ENCODE peak calls at places on chromosomes 5 and 9, in eight cellular contexts. O, T, L, R, A, Y, S and Z are unnamed samples. For H3K9me3, the result is how much of the 10 kb centered on the place peaks cover.

GRCh38 chr5:139795074-139796001 is at the start of gene PSD2:
- DNase-seq in T (no peak), R (peak), A (no peak), S (no peak), O (peak), L (no peak), Y (peak), Z (peak)

GRCh38 chr9:134493471-134494272 is 147.9 kb upstream of the COL5A1 start:
- DNase-seq in S (no peak), A (no peak), R (no peak), O (no peak), Y (no peak), L (peak), T (no peak), Z (no peak)

GRCh38 chr5:38579105-38579504 is 22.7 kb upstream of the LIFR start:
- DNase-seq in A (no peak), Y (no peak), T (no peak), S (no peak), O (no peak), R (no peak), L (no peak), Z (no peak)

GRCh38 chr5:59798862-59799667 is 94.5 kb downstream of the PDE4D start:
- DNase-seq in L (peak), S (no peak), R (no peak), O (no peak), A (no peak), T (no peak), Y (peak), Z (peak)

GRCh38 chr5:150142800-150143724 is 12.6 kb downstream of the PDGFRB start:
- DNase-seq in L (peak), A (peak), S (peak), Y (no peak), T (peak), O (peak), R (peak), Z (peak)

GRCh38 chr5:103465891-103466290 is 96.7 kb downstream of the NUDT12 start:
- DNase-seq in S (no peak), R (no peak), O (no peak), L (no peak), T (no peak), A (no peak), Y (no peak), Z (no peak)

GRCh38 chr5:98749046-98749445 is 24.4 kb upstream of the RGMB start:
- DNase-seq in T (no peak), L (no peak), Y (no peak), R (no peak), S (no peak), A (no peak), O (no peak), Z (no peak)

GRCh38 chr5:10988637-10989036 is 227.6 kb upstream of the DAP start:
- DNase-seq in T (no peak), R (no peak), L (no peak), O (no peak), Y (no peak), S (no peak), A (no peak), Z (no peak)

GRCh38 chr5:56569576-56569975 is 245.8 kb upstream of the MAP3K1 start:
- DNase-seq in A (no peak), Y (no peak), R (no peak), O (no peak), T (no peak), S (no peak), L (no peak), Z (no peak)

GRCh38 chr5:122267195-122267594 is 44.8 kb upstream of the SNCAIP start:
- DNase-seq in Y (no peak), L (no peak), T (no peak), O (no peak), R (no peak), A (no peak), S (no peak), Z (no peak)

GRCh38 chr5:96342581-96342980 is 90.5 kb downstream of the PCSK1 start:
- DNase-seq in R (no peak), L (no peak), S (no peak), T (no peak), O (no peak), A (no peak), Y (no peak), Z (no peak)

GRCh38 chr9:27491164-27491563 is 32.9 kb upstream of the IFNK start:
- DNase-seq in O (no peak), T (no peak), L (no peak), Y (no peak), A (peak), S (no peak), R (no peak), Z (no peak)

GRCh38 chr9:89606567-89607311 is 1.9 kb downstream of the GADD45G start:
- DNase-seq in O (peak), A (peak), L (peak), T (no peak), R (peak), S (peak), Y (peak), Z (peak)

GRCh38 chr5:98791110-98791509 is 17.6 kb downstream of the RGMB start:
- DNase-seq in L (no peak), R (no peak), S (no peak), T (no peak), Y (no peak), O (no peak), A (no peak), Z (no peak)

GRCh38 chr5:96626956-96627355 is 35.2 kb upstream of the CAST start:
- DNase-seq in Y (no peak), S (no peak), T (no peak), L (no peak), R (no peak), A (no peak), O (no peak), Z (no peak)

GRCh38 chr5:102762095-102762534 is 7.0 kb downstream of the PAM start:
- DNase-seq in T (no peak), S (no peak), A (no peak), O (no peak), Y (no peak), L (no peak), R (no peak), Z (no peak)

GRCh38 chr5:168301593-168302388 is 10.3 kb downstream of the WWC1 start:
- DNase-seq in A (no peak), O (no peak), T (no peak), R (peak), L (peak), S (no peak), Y (no peak), Z (no peak)

GRCh38 chr5:151147033-151147432 is 10.5 kb downstream of the ANXA6 start:
- DNase-seq in O (no peak), A (no peak), S (no peak), T (no peak), R (no peak), L (no peak), Y (no peak), Z (no peak)

GRCh38 chr9:111994831-111995458 is 98.3 kb downstream of the UGCG start:
- DNase-seq in R (no peak), S (no peak), Y (no peak), L (no peak), O (no peak), A (no peak), T (no peak), Z (no peak)

GRCh38 chr9:17160327-17160726 is 25.5 kb downstream of the CNTLN start:
- DNase-seq in Y (no peak), O (no peak), T (no peak), S (no peak), L (no peak), A (no peak), R (no peak), Z (no peak)

GRCh38 chr9:31137850-31138160 is 1246.6 kb upstream of the ACO1 start:
- DNase-seq in R (no peak), T (no peak), Y (no peak), L (no peak), S (no peak), O (no peak), A (no peak), Z (no peak)

GRCh38 chr9:79583957-79584654 is 12.3 kb downstream of the TLE4 start:
- DNase-seq in S (no peak), O (no peak), Y (no peak), A (peak), R (no peak), T (no peak), L (peak), Z (peak)

GRCh38 chr5:89211836-89212235 is 328.9 kb upstream of the MEF2C start:
- DNase-seq in S (no peak), O (no peak), Y (no peak), T (no peak), R (no peak), A (no peak), L (no peak), Z (no peak)

GRCh38 chr9:78559449-78559885 is 262.5 kb downstream of the PSAT1 start:
- DNase-seq in A (no peak), O (no peak), R (no peak), S (no peak), Y (no peak), T (no peak), L (no peak), Z (no peak)

GRCh38 chr5:111545031-111545430 is 32.7 kb upstream of the STARD4 start:
- DNase-seq in T (no peak), R (no peak), L (no peak), O (no peak), S (no peak), A (no peak), Y (no peak), Z (no peak)

GRCh38 chr5:140358738-140359310 is 1.2 kb upstream of the SLC4A9 start:
- DNase-seq in Y (no peak), O (no peak), A (no peak), L (no peak), T (no peak), R (no peak), S (no peak), Z (no peak)

GRCh38 chr9:91844656-91845291 is 105.3 kb downstream of the ROR2 start:
- DNase-seq in T (no peak), Y (no peak), A (no peak), L (no peak), R (no peak), S (no peak), O (no peak), Z (peak)

GRCh38 chr5:4868140-4868735 is 271.9 kb upstream of the ADAMTS16 start:
- DNase-seq in T (peak), Y (no peak), A (peak), S (no peak), R (peak), O (peak), L (peak), Z (peak)

GRCh38 chr5:148717668-148718067 is 63.3 kb upstream of the HTR4 start:
- DNase-seq in S (no peak), L (no peak), O (no peak), T (no peak), Y (no peak), A (no peak), R (no peak), Z (no peak)

GRCh38 chr9:98801969-98802371 is 5.5 kb upstream of the GALNT12 start:
- DNase-seq in O (no peak), A (no peak), L (no peak), R (peak), T (no peak), S (no peak), Y (no peak), Z (peak)

GRCh38 chr5:176761755-176762154 is 48.6 kb upstream of the UNC5A start:
- DNase-seq in T (no peak), R (no peak), A (no peak), L (no peak), Y (no peak), O (no peak), S (no peak), Z (no peak)

GRCh38 chr5:121805931-121806330 is 45.8 kb upstream of the FTMT start:
- DNase-seq in R (no peak), S (no peak), O (no peak), T (no peak), L (no peak), Y (no peak), A (no peak), Z (no peak)

GRCh38 chr5:31963961-31964360 is 210.2 kb downstream of the GOLPH3 start:
- DNase-seq in L (no peak), R (no peak), T (no peak), S (no peak), O (no peak), Y (no peak), A (no peak), Z (no peak)

GRCh38 chr5:107663697-107664096 is 7.0 kb downstream of the EFNA5 start:
- DNase-seq in S (no peak), R (no peak), O (no peak), L (no peak), T (no peak), A (no peak), Y (no peak), Z (no peak)

GRCh38 chr9:91316093-91316492 is 45.6 kb downstream of the AUH start:
- DNase-seq in S (no peak), R (no peak), Y (no peak), T (no peak), L (no peak), A (no peak), O (no peak), Z (no peak)

GRCh38 chr9:69697475-69697874 is 25.3 kb upstream of the APBA1 start:
- DNase-seq in R (no peak), S (no peak), L (no peak), A (no peak), O (no peak), T (no peak), Y (no peak), Z (no peak)
- H3K9me3 ChIP-seq in R (under half), S (under half), L (under half), A (under half), O (under half), T (under half), Y (under half), Z (under half)

GRCh38 chr9:133131506-133131905 is 10.5 kb upstream of the RALGDS start:
- DNase-seq in L (no peak), R (no peak), T (no peak), O (no peak), A (no peak), Y (no peak), S (no peak), Z (peak)

GRCh38 chr9:133134419-133135190 is 13.6 kb upstream of the RALGDS start:
- DNase-seq in T (no peak), O (no peak), A (no peak), Y (no peak), S (no peak), R (no peak), L (peak), Z (no peak)

GRCh38 chr9:133135193-133135745 is 14.2 kb upstream of the RALGDS start:
- DNase-seq in T (no peak), R (peak), Y (peak), L (peak), A (peak), O (peak), S (peak), Z (peak)

GRCh38 chr9:133132174-133132573 is 11.1 kb upstream of the RALGDS start:
- DNase-seq in Y (no peak), T (no peak), A (no peak), L (no peak), O (no peak), S (no peak), R (no peak), Z (no peak)

DNA sequence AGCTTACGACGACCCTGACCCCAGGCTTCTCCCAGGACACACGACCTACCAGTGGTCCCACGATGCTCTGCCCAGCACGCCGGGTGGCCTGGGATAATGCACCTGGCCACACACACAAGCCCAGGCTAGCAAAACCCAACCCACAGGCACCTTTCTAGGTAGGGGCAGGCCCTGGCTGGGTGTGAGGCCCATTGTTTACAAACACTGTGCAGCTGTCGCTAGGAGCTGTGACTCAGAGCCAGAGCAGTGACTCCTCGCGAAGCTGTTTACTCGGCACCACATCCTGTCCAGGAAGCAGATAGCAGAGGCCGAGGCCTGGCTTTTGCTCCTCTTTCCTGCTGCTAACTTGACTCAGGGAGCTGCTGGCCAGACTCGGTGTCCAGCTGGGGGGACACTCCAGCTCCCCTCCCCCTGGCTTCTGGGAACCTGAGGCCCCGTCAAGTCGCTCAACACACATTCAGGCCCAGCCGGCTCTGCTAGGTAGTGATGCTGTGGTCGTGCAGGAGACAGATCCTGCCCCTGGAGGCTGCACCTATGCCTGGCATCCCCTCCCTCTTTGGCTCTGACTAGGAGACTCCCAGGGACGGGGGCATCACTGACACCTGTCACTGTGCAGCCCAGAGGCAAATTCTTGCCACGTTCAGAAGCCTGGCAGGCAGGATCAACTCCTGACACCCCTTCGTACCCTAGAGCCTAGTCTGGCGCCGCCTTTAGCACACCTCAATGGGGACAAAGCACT is 12.8 kb upstream of the RALGDS start:
- DNase-seq in Y (peak), A (peak), O (peak), S (peak), L (peak), T (peak), R (peak), Z (peak)
- TF ChIP-seq CTCF in Y (no peak), A (no peak), O (no peak), S (no peak), L (no peak), T (no peak), R (no peak), Z (no peak)

GRCh38 chr9:110255064-110255416 is 1.3 kb downstream of the TXN start:
- DNase-seq in R (no peak), O (peak), Y (peak), S (no peak), A (no peak), T (no peak), L (peak), Z (no peak)

GRCh38 chr9:110256142-110256391 is 240 bp downstream of the TXN start:
- DNase-seq in A (no peak), Y (no peak), T (no peak), S (no peak), R (no peak), O (no peak), L (no peak), Z (no peak)

GRCh38 chr9:110256392-110257096 is at the start of gene TXN:
- DNase-seq in Y (peak), L (peak), R (peak), A (peak), S (peak), O (peak), T (peak), Z (peak)

GRCh38 chr9:110254500-110254899 is 1.8 kb downstream of the TXN start:
- DNase-seq in T (no peak), A (no peak), S (no peak), Y (no peak), L (no peak), O (no peak), R (no peak), Z (no peak)

GRCh38 chr9:110255417-110256141 is 728 bp downstream of the TXN start:
- DNase-seq in O (peak), A (peak), Y (peak), R (peak), T (peak), S (peak), L (peak), Z (peak)
- TF ChIP-seq POLR2A in O (peak), A (no peak), Y (peak), R (peak), T (peak), S (peak), L (peak), Z (peak)

GRCh38 chr5:179033004-179033580 is 9.5 kb downstream of the ZNF879 start:
- DNase-seq in Y (no peak), O (no peak), R (no peak), A (no peak), L (no peak), T (no peak), S (no peak), Z (no peak)
- H3K9me3 ChIP-seq in Y (under half), O (half or more), R (under half), A (under half), L (half or more), T (half or more), S (half or more), Z (under half)

GRCh38 chr5:113084402-113085083 is 107.9 kb downstream of the DCP2 start:
- DNase-seq in S (no peak), T (no peak), A (peak), R (no peak), Y (no peak), O (no peak), L (no peak), Z (no peak)
- TF ChIP-seq CTCF in S (no peak), T (no peak), A (peak), R (no peak), Y (no peak), O (no peak), L (no peak), Z (no peak)

GRCh38 chr5:880816-881550 is 11.6 kb downstream of the BRD9 start:
- DNase-seq in L (no peak), O (no peak), T (no peak), R (no peak), A (no peak), S (no peak), Y (no peak), Z (no peak)

GRCh38 chr5:878125-878524 is 14.5 kb downstream of the BRD9 start:
- DNase-seq in L (no peak), T (no peak), O (no peak), S (no peak), Y (no peak), R (no peak), A (no peak), Z (no peak)

GRCh38 chr5:873328-873727 is 19.3 kb downstream of the BRD9 start:
- DNase-seq in T (no peak), O (no peak), L (no peak), R (no peak), A (no peak), Y (no peak), S (no peak), Z (no peak)

GRCh38 chr5:875931-876330 is 16.7 kb downstream of the BRD9 start:
- DNase-seq in Y (no peak), S (no peak), L (no peak), T (no peak), O (no peak), A (no peak), R (no peak), Z (no peak)

DNA sequence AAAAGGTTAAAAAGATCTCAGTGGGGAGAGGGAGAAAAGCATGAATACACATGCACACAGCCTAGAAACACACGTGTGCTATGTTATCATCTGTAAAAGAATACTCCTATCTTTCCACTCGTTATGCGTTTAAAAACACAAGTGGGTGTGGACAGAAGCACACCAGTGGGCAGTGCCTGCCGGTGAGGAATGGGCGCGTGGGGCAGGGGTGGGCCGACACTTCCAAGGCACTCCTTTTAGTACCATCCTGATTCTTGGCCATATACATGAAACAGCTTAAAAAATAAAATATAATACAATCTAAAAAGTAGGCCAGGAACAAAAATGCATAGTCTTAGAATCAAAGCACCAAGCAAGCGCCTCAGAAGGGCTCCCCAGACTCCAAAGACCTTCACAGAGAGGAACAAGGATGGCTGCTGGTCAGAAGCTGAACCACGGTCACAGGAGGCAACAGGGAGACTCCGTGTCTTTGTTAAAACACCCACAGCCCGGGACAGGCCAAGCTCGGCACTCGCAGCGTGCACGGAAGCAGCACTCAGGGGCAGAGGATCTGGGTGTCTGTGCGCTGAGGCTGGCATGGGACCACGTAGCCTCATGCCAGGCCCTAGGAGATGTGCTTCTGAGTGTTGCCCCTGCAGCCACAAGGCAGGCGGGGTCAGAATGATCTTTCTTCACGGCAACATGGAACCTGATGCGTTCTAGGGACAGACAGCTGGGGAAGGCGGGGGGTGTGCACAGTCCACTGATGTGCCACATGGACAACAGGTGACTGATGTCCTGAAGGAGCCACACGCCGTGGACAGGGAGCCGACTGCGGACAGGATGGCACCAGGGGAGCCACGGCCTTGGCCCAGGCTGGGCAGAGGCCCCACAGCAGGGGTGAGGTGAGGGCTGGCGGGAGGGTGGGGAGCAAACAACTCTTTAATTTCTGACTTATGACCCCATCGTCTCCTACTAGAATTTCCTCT is 15.9 kb downstream of the BRD9 start:
- DNase-seq in O (no peak), L (no peak), Y (no peak), S (no peak), T (no peak), R (no peak), A (no peak), Z (no peak)
- TF ChIP-seq POLR2A in O (no peak), L (no peak), Y (no peak), S (no peak), T (no peak), R (no peak), A (no peak), Z (no peak)